ENCODE peak calls at places on chromosomes 13 and 19, in four cellular contexts. T, P, Q and A are unnamed samples.
A peak's percentile ranks its signal among the peaks of the same experiment; 100 is the strongest.

GRCh38 chr19:38970664-38971532 is 4.6 kb downstream of the FBXO17 start:
- DNase-seq in Q (no peak), T (no peak), P (no peak), A (no peak)

GRCh38 chr19:6652214-6653094 is 17.5 kb downstream of the TNFSF14 start:
- DNase-seq in P (no peak), T (no peak), Q (no peak), A (no peak)

GRCh38 chr13:49082653-49083536 is 107.2 kb downstream of the FNDC3A start:
- DNase-seq in T (no peak), P (no peak), Q (no peak), A (no peak)

GRCh38 chr13:33761744-33762143 is 56.2 kb upstream of the RFC3 start:
- DNase-seq in P (no peak), Q (peak; percentile 83), T (no peak), A (no peak)

GRCh38 chr13:39484506-39485313 is 118.3 kb downstream of the LHFPL6 start:
- DNase-seq in T (no peak), P (no peak), Q (no peak), A (no peak)

GRCh38 chr19:23547156-23547555 is 139.9 kb downstream of the ZNF675 start:
- DNase-seq in P (no peak), Q (no peak), T (no peak), A (no peak)

GRCh38 chr19:58466760-58467589 is at the start of gene ZNF324:
- DNase-seq in T (peak; percentile 96), Q (peak; percentile 100), P (peak; percentile 99), A (peak; percentile 98)

GRCh38 chr19:10836478-10837325 is 690 bp upstream of the TMED1 start:
- DNase-seq in Q (peak; percentile 86), T (peak; percentile 53), P (peak; percentile 90), A (peak; percentile 92)

GRCh38 chr19:36688058-36688457 is 646 bp downstream of the ZNF567 start:
- DNase-seq in T (no peak), P (no peak), Q (no peak), A (no peak)

GRCh38 chr13:51585234-51585672 is 991 bp downstream of the WDFY2 start:
- DNase-seq in P (no peak), T (no peak), Q (no peak), A (no peak)

GRCh38 chr19:38989066-38989605 is 13.6 kb upstream of the FBXO17 start:
- DNase-seq in T (no peak), Q (peak; percentile 15), P (no peak), A (no peak)

GRCh38 chr19:15161028-15161984 is 39.5 kb downstream of the NOTCH3 start:
- DNase-seq in P (no peak), Q (no peak), T (no peak), A (peak; percentile 68)

GRCh38 chr19:41958367-41959055 is 610 bp downstream of the RABAC1 start:
- DNase-seq in P (peak; percentile 91), Q (peak; percentile 91), T (peak; percentile 66), A (peak; percentile 92)

GRCh38 chr19:33134571-33135041 is 2.7 kb downstream of the WDR88 start:
- DNase-seq in T (peak; percentile 36), Q (no peak), P (no peak), A (no peak)

GRCh38 chr13:56909896-56910600 is 230.7 kb upstream of the PRR20A start:
- DNase-seq in P (no peak), Q (no peak), T (no peak), A (no peak)

GRCh38 chr13:114153485-114154080 is 21.2 kb upstream of the RASA3 start:
- DNase-seq in Q (no peak), T (no peak), P (no peak), A (no peak)